ENCODE peak calls at places on chromosomes 13 and 19, in six cellular contexts. S is suprapubic skin, D is K562, W is GM12892, F is sigmoid colon, I is stomach. P is an unnamed sample.

GRCh38 chr13:100977841-100978240 is 303.2 kb upstream of the TMTC4 start:
- DNase-seq in D (no peak), W (no peak), I (no peak), S (no peak), F (no peak), P (no peak)

GRCh38 chr13:48819376-48819775 is 156.3 kb upstream of the FNDC3A start:
- DNase-seq in W (no peak), I (no peak), D (no peak), F (no peak), S (no peak), P (no peak)

GRCh38 chr19:52935434-52935833 is 12.2 kb upstream of the ZNF888 start:
- DNase-seq in F (peak), S (no peak), I (peak), D (peak), W (no peak), P (no peak)

GRCh38 chr13:43374621-43375020 is 351.2 kb downstream of the DNAJC15 start:
- DNase-seq in F (no peak), W (no peak), I (no peak), D (no peak), S (no peak), P (no peak)

GRCh38 chr13:30395192-30396158 is 26.8 kb upstream of the UBE2L5 start:
- DNase-seq in F (peak), S (peak), W (no peak), D (peak), I (peak), P (peak)

GRCh38 chr19:34320277-34320676 is 44.7 kb upstream of the GPI start:
- DNase-seq in F (peak), I (no peak), S (no peak), W (no peak), D (no peak), P (no peak)

GRCh38 chr13:112032186-112032835 is 34.6 kb upstream of the SOX1 start:
- DNase-seq in S (no peak), D (no peak), F (no peak), W (no peak), I (no peak), P (no peak)

GRCh38 chr13:52652980-52653303 is 306 bp downstream of the SUGT1 start:
- DNase-seq in D (no peak), S (no peak), F (peak), I (no peak), W (peak), P (no peak)

GRCh38 chr13:87923713-87924112 is 252.5 kb downstream of the SLITRK5 start:
- DNase-seq in F (no peak), I (no peak), S (no peak), W (no peak), D (no peak), P (no peak)

GRCh38 chr13:72163671-72164070 is 296.7 kb upstream of the DACH1 start:
- DNase-seq in F (no peak), S (no peak), W (no peak), I (no peak), D (no peak), P (no peak)

GRCh38 chr19:13846533-13847032 is 30.4 kb upstream of the NANOS3 start:
- DNase-seq in D (peak), F (peak), S (peak), I (peak), W (peak), P (peak)

GRCh38 chr13:84137292-84137691 is 255.0 kb upstream of the SLITRK1 start:
- DNase-seq in D (no peak), F (no peak), I (no peak), W (no peak), S (no peak), P (no peak)

GRCh38 chr13:26658972-26659371 is 101.5 kb downstream of the WASF3 start:
- DNase-seq in W (no peak), D (no peak), F (no peak), I (no peak), S (no peak), P (no peak)

GRCh38 chr13:106372199-106373160 is 163.0 kb downstream of the EFNB2 start:
- DNase-seq in D (no peak), W (no peak), F (no peak), I (no peak), S (no peak), P (no peak)

GRCh38 chr13:106369858-106370257 is 165.6 kb downstream of the EFNB2 start:
- DNase-seq in I (no peak), D (no peak), F (no peak), W (no peak), S (no peak), P (no peak)

GRCh38 chr13:106373304-106373988 is 162.0 kb downstream of the EFNB2 start:
- DNase-seq in S (no peak), D (no peak), I (no peak), W (no peak), F (no peak), P (no peak)

GRCh38 chr13:106369091-106369490 is 166.4 kb downstream of the EFNB2 start:
- DNase-seq in I (no peak), F (no peak), W (no peak), S (no peak), D (no peak), P (no peak)

DNA sequence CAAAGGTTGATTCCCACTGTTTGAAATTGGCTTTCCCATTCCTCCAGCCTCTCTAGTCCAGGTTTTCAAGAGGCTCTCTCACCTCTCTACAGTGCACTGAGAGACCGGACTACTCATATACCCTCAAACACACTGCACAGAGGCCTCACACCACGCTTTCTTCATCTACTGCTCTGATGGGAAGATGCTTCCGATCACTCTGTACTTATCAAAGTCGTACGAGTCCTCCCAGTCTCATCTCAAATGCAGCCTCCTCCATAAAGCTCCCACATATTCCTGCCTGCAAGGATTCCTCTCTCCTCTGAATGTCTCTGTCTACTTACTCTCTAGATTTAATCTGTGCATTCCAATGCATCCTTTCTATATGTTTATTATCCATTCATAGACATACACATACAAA is 164.4 kb downstream of the EFNB2 start:
- DNase-seq in F (no peak), S (no peak), D (no peak), I (no peak), W (no peak), P (no peak)
- TF ChIP-seq POLR2AphosphoS5 in F (no peak), S (no peak), D (no peak), I (no peak), W (no peak), P (no peak)

DNA sequence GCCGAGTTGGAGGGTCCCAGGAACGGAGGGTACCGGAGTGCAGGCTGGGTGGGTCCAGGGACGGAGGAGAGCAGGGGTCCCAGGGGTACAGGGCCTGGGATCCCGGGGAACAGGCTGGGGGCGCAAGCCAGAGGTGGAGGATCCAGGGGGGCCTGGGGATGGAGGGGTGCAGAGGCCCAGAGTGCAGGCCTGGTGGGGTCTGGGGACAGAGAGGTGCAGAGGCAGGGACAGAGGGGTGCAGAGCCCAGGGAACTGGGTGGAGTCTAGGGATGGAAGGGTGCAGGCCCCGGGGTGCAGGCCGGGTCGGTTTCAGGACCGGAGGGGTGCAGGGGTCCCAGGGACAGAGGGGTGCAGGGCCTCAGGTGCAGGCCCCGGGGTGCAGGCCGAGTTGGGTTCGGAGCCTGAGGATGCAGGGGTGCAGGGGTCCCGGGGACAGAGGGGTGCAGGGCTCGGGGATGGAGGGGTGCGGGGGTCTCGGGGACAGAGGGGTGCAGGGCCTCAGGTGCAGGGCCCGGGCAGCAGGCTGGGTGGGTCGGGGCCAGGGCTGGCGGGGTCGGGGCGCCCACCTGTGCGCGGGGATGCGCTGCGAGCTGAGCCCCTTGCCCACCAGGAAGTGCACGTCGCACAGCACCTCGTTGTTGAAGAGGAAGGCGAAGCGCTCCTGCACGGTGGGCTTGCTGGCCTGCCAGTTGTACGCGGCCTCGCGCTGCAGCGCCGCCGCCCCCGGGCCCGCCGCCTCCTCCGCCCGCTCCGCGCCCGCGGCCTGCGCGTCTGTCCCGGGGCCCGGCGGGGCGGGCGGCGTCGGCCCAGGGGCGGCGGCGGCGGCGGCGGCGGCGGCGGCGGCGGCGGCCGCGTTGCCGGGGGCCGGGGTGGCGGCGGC is 543 bp downstream of the BTBD2 start:
- DNase-seq in S (no peak), I (no peak), F (peak), W (peak), D (peak), P (no peak)
- TF ChIP-seq POLR2AphosphoS5 in S (no peak), I (no peak), F (no peak), W (no peak), D (no peak), P (no peak)

DNA sequence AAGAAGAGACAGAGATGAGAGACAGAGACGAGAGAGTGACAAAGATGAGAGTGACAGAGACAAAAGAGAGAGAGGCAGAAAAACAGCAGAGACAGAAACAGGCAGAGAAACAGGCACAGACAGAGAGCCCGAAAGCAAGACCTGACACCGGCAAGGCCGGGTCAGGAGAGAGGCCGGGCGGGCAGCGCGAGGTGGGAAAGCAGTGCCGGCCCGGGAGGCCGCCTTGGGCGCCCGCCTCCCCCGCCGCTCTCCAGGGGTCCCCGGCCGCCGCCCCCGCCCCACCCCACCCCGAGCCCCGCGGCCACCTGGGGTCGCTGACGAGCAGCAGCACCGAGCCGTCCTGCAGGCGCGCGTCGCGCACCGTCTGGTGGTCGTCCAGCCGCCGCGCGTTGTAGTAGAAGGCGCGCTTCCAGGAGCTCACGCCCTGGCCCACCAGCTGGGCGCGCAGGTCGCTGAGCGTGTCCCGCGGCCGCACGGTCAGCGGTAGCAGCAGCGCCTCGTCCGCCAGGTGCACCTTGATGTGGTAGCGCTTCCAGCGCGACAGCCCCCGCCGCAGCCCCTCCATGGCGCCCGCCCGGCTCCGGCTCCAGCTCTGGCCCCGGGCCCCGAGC is at the start of gene TINCR:
- DNase-seq in W (no peak), I (no peak), F (no peak), S (no peak), D (no peak), P (no peak)
- TF ChIP-seq POLR2AphosphoS5 in W (no peak), I (no peak), F (no peak), S (no peak), D (no peak), P (no peak)

DNA sequence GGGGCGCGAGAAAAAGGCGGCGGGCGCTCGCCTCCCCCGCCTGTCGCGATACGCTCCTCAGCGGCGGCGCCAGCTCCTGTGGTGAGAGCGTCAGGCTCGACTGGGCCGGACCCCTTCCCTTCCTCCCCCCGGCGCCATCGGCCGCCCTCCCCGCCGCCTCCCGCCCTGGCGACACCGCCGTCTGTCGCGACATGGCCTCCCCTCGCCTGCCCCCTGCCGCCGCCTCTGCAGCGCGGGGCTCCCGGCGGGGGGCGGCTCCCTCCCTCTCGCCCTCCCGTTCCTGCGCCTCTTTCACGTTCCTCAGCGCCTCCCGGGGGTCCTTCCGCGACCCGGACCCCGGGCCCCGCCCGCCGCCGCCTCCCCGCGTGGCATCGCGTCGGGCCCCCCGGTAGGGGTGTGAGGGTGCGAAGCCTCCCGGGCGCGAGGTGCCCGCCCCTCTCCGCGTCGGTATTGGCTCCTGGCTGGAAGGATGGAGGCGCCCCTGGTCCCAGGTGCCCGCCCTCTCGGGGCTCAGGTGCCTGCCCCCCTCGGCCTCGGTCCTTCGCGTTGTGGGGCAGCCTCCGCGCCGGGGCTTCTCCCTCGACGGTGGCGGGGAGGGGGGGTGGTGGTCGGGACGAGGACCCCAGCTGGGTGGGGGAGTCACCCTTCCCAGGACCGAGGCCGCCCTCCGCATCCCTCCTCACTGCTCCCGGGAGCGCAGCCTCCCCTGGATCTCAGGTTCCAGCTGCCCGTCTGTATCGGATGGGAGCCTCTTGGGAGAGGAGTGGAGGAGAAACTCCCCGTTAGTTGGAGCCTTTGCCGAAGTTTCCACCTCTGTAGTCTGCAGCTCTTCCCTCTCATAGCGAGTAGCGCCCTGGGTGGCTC is 583 bp downstream of the CNOT3 start:
- DNase-seq in S (no peak), I (no peak), D (peak), W (peak), F (no peak), P (no peak)
- TF ChIP-seq POLR2AphosphoS5 in S (no peak), I (no peak), D (no peak), W (peak), F (no peak), P (no peak)

DNA sequence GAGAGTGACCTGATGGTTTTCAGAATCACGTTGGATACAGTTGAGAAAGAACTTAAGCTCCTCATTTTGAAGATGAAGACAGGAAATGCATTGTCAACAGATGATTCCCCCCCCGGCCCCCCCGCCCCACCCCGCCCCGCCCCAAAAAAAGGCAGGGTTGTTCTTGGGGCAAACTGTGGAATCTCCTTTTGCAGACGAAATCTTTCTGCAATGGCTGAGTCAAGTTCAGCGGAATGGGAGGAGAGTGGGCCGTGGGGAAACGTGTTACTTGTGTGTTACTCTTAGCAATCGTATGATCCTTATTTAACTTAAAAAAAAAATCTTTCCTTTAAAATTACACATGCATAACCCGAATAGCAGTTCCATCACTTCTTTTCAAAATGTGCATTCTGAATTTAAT is 348.4 kb upstream of the ARGLU1 start:
- DNase-seq in D (no peak), W (no peak), I (no peak), S (no peak), F (no peak), P (no peak)
- TF ChIP-seq POLR2AphosphoS5 in D (no peak), W (no peak), I (no peak), S (no peak), F (no peak), P (no peak)

P was measured in breast epithelium.